ENCODE peak calls at places on chromosomes 12 and 14, in six cellular contexts. A is WTC11, M is HEK293T, I is K562, X is GM12878, F is HepG2. W is an unnamed sample.

GRCh38 chr12:12786716-12787601 is 1.5 kb downstream of the APOLD1 start:
- DNase-seq in A (peak; percentile 71), M (peak; percentile 96), I (peak; percentile 93), X (no peak), F (peak; percentile 32), W (no peak)

GRCh38 chr14:21300892-21301291 is 21.0 kb downstream of the RPGRIP1 start:
- DNase-seq in A (peak; percentile 70), M (no peak), I (no peak), X (no peak), F (no peak), W (no peak)

GRCh38 chr12:9041321-9041720 is 52.0 kb downstream of the KLRG1 start:
- DNase-seq in A (no peak), M (no peak), I (no peak), X (no peak), F (no peak), W (no peak)

GRCh38 chr14:76337619-76338545 is 38.1 kb upstream of the ESRRB start:
- DNase-seq in A (no peak), M (peak; percentile 18), I (no peak), X (no peak), F (no peak), W (no peak)

GRCh38 chr12:120996133-120996746 is 17.9 kb downstream of the HNF1A start:
- DNase-seq in A (no peak), M (no peak), I (no peak), X (no peak), F (no peak), W (no peak)

GRCh38 chr12:2248087-2248900 is 195.5 kb downstream of the CACNA1C start:
- DNase-seq in A (no peak), M (no peak), I (no peak), X (no peak), F (peak; percentile 92), W (no peak)

GRCh38 chr12:6279256-6279628 is 31.2 kb upstream of the PLEKHG6 start:
- DNase-seq in A (no peak), M (no peak), I (no peak), X (no peak), F (no peak), W (no peak)

GRCh38 chr14:100317897-100318808 is 5.0 kb upstream of the SLC25A47 start:
- DNase-seq in A (peak; percentile 82), M (peak; percentile 89), I (peak; percentile 78), X (no peak), F (no peak), W (peak; percentile 35)

GRCh38 chr14:69261761-69262331 is 1.9 kb downstream of the GALNT16 start:
- DNase-seq in A (no peak), M (no peak), I (no peak), X (no peak), F (peak; percentile 69), W (no peak)

GRCh38 chr14:52025310-52025709 is 36.0 kb downstream of the RTRAF start:
- DNase-seq in A (no peak), M (no peak), I (no peak), X (no peak), F (no peak), W (no peak)

GRCh38 chr14:106564058-106564643 is 1037.8 kb downstream of the TMEM121 start:
- DNase-seq in A (no peak), M (peak; percentile 24), I (peak; percentile 21), X (no peak), F (peak; percentile 43), W (no peak)

GRCh38 chr14:53957739-53958138 is 1.1 kb upstream of the BMP4 start:
- DNase-seq in A (no peak), M (no peak), I (no peak), X (no peak), F (peak; percentile 26), W (no peak)

GRCh38 chr14:95522116-95522515 is 5.7 kb upstream of the SYNE3 start:
- DNase-seq in A (no peak), M (no peak), I (no peak), X (no peak), F (no peak), W (no peak)

GRCh38 chr14:94564381-94564780 is 3.1 kb downstream of the SERPINA4 start:
- DNase-seq in A (no peak), M (no peak), I (no peak), X (no peak), F (peak; percentile 60), W (no peak)

GRCh38 chr14:96167224-96168148 is 37.2 kb upstream of the BDKRB2 start:
- DNase-seq in A (no peak), M (no peak), I (no peak), X (no peak), F (no peak), W (no peak)

GRCh38 chr14:22843123-22843925 is 6.9 kb downstream of the MMP14 start:
- DNase-seq in A (no peak), M (no peak), I (no peak), X (no peak), F (no peak), W (no peak)

GRCh38 chr12:75489613-75490210 is 9.2 kb downstream of the GLIPR1 start:
- DNase-seq in A (no peak), M (no peak), I (no peak), X (no peak), F (no peak), W (peak; percentile 62)

GRCh38 chr12:25557830-25558436 is 4.8 kb upstream of the LMNTD1 start:
- DNase-seq in A (peak; percentile 12), M (peak; percentile 11), I (peak; percentile 13), X (no peak), F (peak; percentile 11), W (peak; percentile 54)

GRCh38 chr12:21828111-21828775 is 53.7 kb upstream of the KCNJ8 start:
- DNase-seq in A (no peak), M (no peak), I (no peak), X (no peak), F (no peak), W (no peak)

GRCh38 chr12:121573949-121574520 is 6.8 kb downstream of the KDM2B start:
- DNase-seq in A (no peak), M (no peak), I (no peak), X (no peak), F (no peak), W (no peak)

GRCh38 chr12:120157678-120158077 is 36.8 kb downstream of the GCN1 start:
- DNase-seq in A (no peak), M (no peak), I (no peak), X (no peak), F (no peak), W (no peak)

GRCh38 chr12:124399622-124400021 is 104.7 kb downstream of the RFLNA start:
- DNase-seq in A (peak; percentile 68), M (peak; percentile 71), I (peak; percentile 75), X (no peak), F (peak; percentile 18), W (no peak)

GRCh38 chr12:46831335-46832083 is 5.7 kb upstream of the SLC38A4 start:
- DNase-seq in A (peak; percentile 47), M (no peak), I (no peak), X (no peak), F (no peak), W (no peak)

GRCh38 chr14:61343471-61343870 is 22.1 kb downstream of the PRKCH start:
- DNase-seq in A (no peak), M (no peak), I (no peak), X (no peak), F (no peak), W (no peak)

GRCh38 chr12:57461326-57461903 is 1.8 kb downstream of the GLI1 start:
- DNase-seq in A (peak; percentile 95), M (peak; percentile 74), I (peak; percentile 89), X (no peak), F (no peak), W (no peak)

DNA sequence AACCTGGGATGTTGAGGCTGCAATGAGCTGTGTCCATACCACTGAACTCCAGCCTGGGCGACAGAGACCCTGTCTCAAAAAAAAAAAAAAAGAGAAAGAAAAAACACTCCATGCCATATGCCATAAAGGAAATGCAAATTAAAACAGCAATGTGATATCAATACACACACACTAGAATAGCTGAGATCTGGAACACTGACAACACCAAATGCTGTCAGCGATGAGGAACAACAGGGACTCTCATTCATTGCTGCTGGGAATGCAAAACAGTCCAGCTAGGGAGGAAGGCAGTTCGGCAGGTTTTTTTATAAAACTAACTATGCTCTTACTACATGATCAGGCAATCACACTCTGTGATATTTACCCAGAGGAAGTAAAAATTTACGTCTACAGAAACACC is 3.4 kb upstream of the ABCB9 start:
- DNase-seq in A (no peak), M (no peak), I (no peak), X (no peak), F (no peak), W (no peak)
- TF ChIP-seq SP1 in A (no peak), M (no peak), I (no peak), X (no peak), F (no peak), W (no peak)

DNA sequence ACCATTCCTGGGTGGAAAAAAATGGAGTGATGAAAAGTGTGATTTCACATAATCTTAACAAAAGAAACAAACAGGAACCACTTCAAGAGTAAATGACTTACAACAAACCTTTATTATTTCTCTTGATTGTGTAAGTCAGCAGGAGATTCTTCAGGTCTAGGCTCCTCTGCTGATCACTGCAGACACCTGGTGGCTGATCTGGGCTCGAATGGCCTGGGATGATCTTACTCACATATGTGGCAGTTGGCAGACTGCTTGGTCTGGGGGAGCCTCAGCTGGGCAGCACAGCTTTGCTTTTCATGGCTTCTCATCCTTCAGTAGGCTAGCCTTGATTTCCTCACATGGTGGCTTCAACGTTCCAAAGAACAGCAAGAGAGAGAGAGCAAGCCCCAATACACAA is 215.4 kb upstream of the PRICKLE1 start:
- DNase-seq in A (no peak), M (no peak), I (no peak), X (no peak), F (no peak), W (no peak)
- TF ChIP-seq SP1 in A (no peak), M (no peak), I (no peak), X (no peak), F (no peak), W (no peak)

DNA sequence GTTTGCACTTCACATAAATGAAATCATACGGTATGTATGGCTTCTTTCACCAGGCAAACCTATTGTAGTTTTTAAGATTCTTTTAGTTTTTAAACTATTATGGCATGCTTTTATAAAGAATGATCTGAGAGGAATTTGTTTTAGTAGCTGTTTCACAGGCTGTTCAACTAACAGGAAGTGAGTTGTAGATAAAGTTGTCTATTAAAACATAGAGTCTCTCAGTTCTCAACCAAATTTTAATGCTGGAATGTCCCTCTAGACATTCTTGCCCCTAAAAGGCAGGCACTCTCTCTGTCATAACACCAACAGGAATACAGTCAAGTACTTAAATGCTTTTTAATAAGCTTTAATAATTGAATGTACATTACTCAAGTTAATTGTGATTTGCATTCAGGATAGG is 102.7 kb upstream of the DACT1 start:
- DNase-seq in A (no peak), M (no peak), I (no peak), X (no peak), F (no peak), W (no peak)
- TF ChIP-seq SP1 in A (no peak), M (no peak), I (no peak), X (no peak), F (no peak), W (no peak)

GRCh38 chr14:97688626-97689336 is 891.6 kb downstream of the VRK1 start:
- DNase-seq in A (no peak), M (no peak), I (no peak), X (no peak), F (no peak), W (no peak)

GRCh38 chr14:97692084-97692483 is 894.9 kb downstream of the VRK1 start:
- DNase-seq in A (no peak), M (no peak), I (no peak), X (no peak), F (no peak), W (no peak)

GRCh38 chr14:97687944-97688625 is 890.9 kb downstream of the VRK1 start:
- DNase-seq in A (no peak), M (no peak), I (no peak), X (no peak), F (no peak), W (no peak)
- TF ChIP-seq SP1 in A (no peak), M (no peak), I (no peak), X (no peak), F (no peak), W (no peak)